ENCODE peak calls at places on chromosomes 1 and 21, in four cellular contexts. One of them, this sample, is unnamed.
A peak's percentile ranks its signal among the peaks of the same experiment; 100 is the strongest.

GRCh38 chr1:212700597-212700891 is 904 bp upstream of the BATF3 start:
- DNase-seq in tibial artery: no peak
- DNase-seq in neural progenitor cell: no peak
- DNase-seq in progenitor cell of endocrine pancreas: no peak
- DNase-seq in this sample: no peak

GRCh38 chr1:203291201-203292096 is 13.9 kb upstream of the BTG2 start:
- DNase-seq in neural progenitor cell: no peak
- DNase-seq in progenitor cell of endocrine pancreas: no peak
- DNase-seq in tibial artery: peak; percentile 42
- DNase-seq in this sample: peak; percentile 66

GRCh38 chr1:43648448-43648847 is 1.5 kb upstream of the KDM4A start:
- DNase-seq in progenitor cell of endocrine pancreas: no peak
- DNase-seq in neural progenitor cell: no peak
- DNase-seq in tibial artery: no peak
- DNase-seq in this sample: no peak

GRCh38 chr1:17725811-17726582 is 29.1 kb upstream of the ACTL8 start:
- DNase-seq in tibial artery: no peak
- DNase-seq in neural progenitor cell: no peak
- DNase-seq in progenitor cell of endocrine pancreas: no peak
- DNase-seq in this sample: no peak

GRCh38 chr1:36384542-36385409 is 948 bp downstream of the STK40 start:
- DNase-seq in progenitor cell of endocrine pancreas: peak; percentile 55
- DNase-seq in neural progenitor cell: peak; percentile 69
- DNase-seq in tibial artery: peak; percentile 53
- DNase-seq in this sample: peak; percentile 84

GRCh38 chr1:117573386-117574040 is 32.3 kb upstream of the TENT5C start:
- DNase-seq in progenitor cell of endocrine pancreas: no peak
- DNase-seq in neural progenitor cell: no peak
- DNase-seq in tibial artery: no peak
- DNase-seq in this sample: peak; percentile 35

GRCh38 chr1:98340511-98340910 is 321.0 kb upstream of the SNX7 start:
- DNase-seq in tibial artery: no peak
- DNase-seq in progenitor cell of endocrine pancreas: no peak
- DNase-seq in neural progenitor cell: no peak
- DNase-seq in this sample: no peak

GRCh38 chr1:212213754-212214153 is 71.5 kb upstream of the PPP2R5A start:
- DNase-seq in progenitor cell of endocrine pancreas: no peak
- DNase-seq in tibial artery: no peak
- DNase-seq in neural progenitor cell: no peak
- DNase-seq in this sample: no peak

GRCh38 chr1:119816407-119816806 is 5.1 kb upstream of the REG4 start:
- DNase-seq in progenitor cell of endocrine pancreas: no peak
- DNase-seq in tibial artery: no peak
- DNase-seq in neural progenitor cell: no peak
- DNase-seq in this sample: no peak

GRCh38 chr1:154652893-154653292 is 44.9 kb upstream of the ADAR start:
- DNase-seq in progenitor cell of endocrine pancreas: no peak
- DNase-seq in neural progenitor cell: no peak
- DNase-seq in tibial artery: no peak
- DNase-seq in this sample: no peak

GRCh38 chr1:57424231-57425027 is 569 bp upstream of the DAB1 start:
- DNase-seq in neural progenitor cell: peak; percentile 81
- DNase-seq in tibial artery: no peak
- DNase-seq in progenitor cell of endocrine pancreas: peak; percentile 57
- DNase-seq in this sample: peak; percentile 63

GRCh38 chr21:25457411-25457810 is 149.9 kb downstream of the MRPL39 start:
- DNase-seq in neural progenitor cell: no peak
- DNase-seq in progenitor cell of endocrine pancreas: no peak
- DNase-seq in tibial artery: no peak
- DNase-seq in this sample: no peak

GRCh38 chr1:71944006-71944405 is 338.3 kb downstream of the NEGR1 start:
- DNase-seq in neural progenitor cell: no peak
- DNase-seq in progenitor cell of endocrine pancreas: no peak
- DNase-seq in tibial artery: no peak
- DNase-seq in this sample: no peak

GRCh38 chr1:61378498-61379180 is 296.3 kb downstream of the NFIA start:
- DNase-seq in neural progenitor cell: no peak
- DNase-seq in progenitor cell of endocrine pancreas: no peak
- DNase-seq in tibial artery: no peak
- DNase-seq in this sample: no peak

GRCh38 chr1:82867781-82868180 is 1067.0 kb downstream of the ADGRL2 start:
- DNase-seq in neural progenitor cell: no peak
- DNase-seq in progenitor cell of endocrine pancreas: no peak
- DNase-seq in tibial artery: no peak
- DNase-seq in this sample: no peak

GRCh38 chr1:162774007-162774406 is 16.5 kb upstream of the HSD17B7 start:
- DNase-seq in tibial artery: no peak
- DNase-seq in progenitor cell of endocrine pancreas: no peak
- DNase-seq in neural progenitor cell: peak; percentile 4
- DNase-seq in this sample: no peak

GRCh38 chr1:162772571-162773154 is 17.8 kb upstream of the HSD17B7 start:
- DNase-seq in tibial artery: peak; percentile 65
- DNase-seq in neural progenitor cell: no peak
- DNase-seq in progenitor cell of endocrine pancreas: no peak
- DNase-seq in this sample: no peak
- TF ChIP-seq CTCF in tibial artery: no peak
- TF ChIP-seq CTCF in neural progenitor cell: no peak
- TF ChIP-seq CTCF in progenitor cell of endocrine pancreas: no peak
- TF ChIP-seq CTCF in this sample: no peak

DNA sequence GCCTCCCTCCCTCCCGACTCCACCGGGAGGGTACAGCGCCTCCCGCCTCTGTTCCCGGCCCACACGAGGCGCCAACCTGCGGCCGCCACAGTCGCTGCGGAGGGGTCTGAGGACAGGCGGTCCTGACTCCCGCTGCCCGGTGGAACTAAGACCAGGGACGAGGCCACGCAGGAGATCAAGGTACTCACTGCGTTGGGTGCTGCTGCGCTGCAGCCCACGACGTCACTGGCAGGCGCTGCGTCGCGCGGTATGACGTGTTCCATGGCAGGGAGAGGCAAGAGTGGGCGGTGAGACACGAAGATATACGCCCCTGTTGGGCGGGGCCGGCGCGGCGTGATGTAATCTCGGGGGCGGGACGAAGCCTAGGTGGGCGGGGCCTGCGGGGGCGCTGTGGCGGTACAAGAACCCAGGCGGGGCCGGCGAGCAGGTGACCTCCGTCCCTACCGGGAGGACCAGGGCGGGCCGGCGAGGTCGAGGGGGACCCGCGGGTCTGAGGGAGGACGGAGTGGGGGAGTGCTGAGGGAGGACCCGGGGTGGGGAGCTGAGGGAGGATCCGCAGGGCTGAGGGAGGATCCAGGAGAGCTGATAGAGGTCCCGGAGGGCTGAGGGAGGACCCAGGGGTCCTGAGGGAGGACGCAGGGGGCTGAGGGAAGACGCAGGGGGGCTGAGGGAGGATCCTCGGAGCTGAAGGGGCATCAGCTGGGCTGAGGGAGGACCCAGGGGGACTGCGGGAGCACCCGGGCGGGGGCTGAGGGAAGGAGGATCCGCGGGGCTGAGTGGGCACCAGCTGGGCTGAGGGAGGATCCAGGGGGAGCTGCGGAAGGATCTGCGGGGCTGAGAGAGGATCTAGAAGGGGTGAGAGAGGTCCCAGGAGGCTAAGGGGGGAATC is at the start of gene MRPL55:
- DNase-seq in tibial artery: peak; percentile 97
- DNase-seq in progenitor cell of endocrine pancreas: peak; percentile 99
- DNase-seq in neural progenitor cell: peak; percentile 98
- DNase-seq in this sample: peak; percentile 99
- TF ChIP-seq CTCF in tibial artery: peak; percentile 13
- TF ChIP-seq CTCF in progenitor cell of endocrine pancreas: peak; percentile 28
- TF ChIP-seq CTCF in neural progenitor cell: peak; percentile 36
- TF ChIP-seq CTCF in this sample: no peak

GRCh38 chr1:167454929-167455785 is 63.2 kb downstream of the CD247 start:
- DNase-seq in neural progenitor cell: peak; percentile 70
- DNase-seq in tibial artery: peak; percentile 65
- DNase-seq in progenitor cell of endocrine pancreas: peak; percentile 45
- DNase-seq in this sample: peak; percentile 63
- TF ChIP-seq CTCF in neural progenitor cell: no peak
- TF ChIP-seq CTCF in tibial artery: no peak
- TF ChIP-seq CTCF in progenitor cell of endocrine pancreas: no peak
- TF ChIP-seq CTCF in this sample: no peak

GRCh38 chr1:22636369-22636768 is at the start of gene C1QA:
- DNase-seq in neural progenitor cell: no peak
- DNase-seq in tibial artery: peak; percentile 82
- DNase-seq in progenitor cell of endocrine pancreas: no peak
- DNase-seq in this sample: peak; percentile 44

GRCh38 chr1:22637952-22638445 is 1.6 kb downstream of the C1QA start:
- DNase-seq in tibial artery: no peak
- DNase-seq in progenitor cell of endocrine pancreas: no peak
- DNase-seq in neural progenitor cell: no peak
- DNase-seq in this sample: no peak

GRCh38 chr1:22636927-22637326 is 499 bp downstream of the C1QA start:
- DNase-seq in tibial artery: no peak
- DNase-seq in progenitor cell of endocrine pancreas: no peak
- DNase-seq in neural progenitor cell: no peak
- DNase-seq in this sample: no peak

GRCh38 chr1:22639286-22639685 is 2.9 kb downstream of the C1QA start:
- DNase-seq in neural progenitor cell: peak; percentile 72
- DNase-seq in tibial artery: no peak
- DNase-seq in progenitor cell of endocrine pancreas: no peak
- DNase-seq in this sample: peak; percentile 32

DNA sequence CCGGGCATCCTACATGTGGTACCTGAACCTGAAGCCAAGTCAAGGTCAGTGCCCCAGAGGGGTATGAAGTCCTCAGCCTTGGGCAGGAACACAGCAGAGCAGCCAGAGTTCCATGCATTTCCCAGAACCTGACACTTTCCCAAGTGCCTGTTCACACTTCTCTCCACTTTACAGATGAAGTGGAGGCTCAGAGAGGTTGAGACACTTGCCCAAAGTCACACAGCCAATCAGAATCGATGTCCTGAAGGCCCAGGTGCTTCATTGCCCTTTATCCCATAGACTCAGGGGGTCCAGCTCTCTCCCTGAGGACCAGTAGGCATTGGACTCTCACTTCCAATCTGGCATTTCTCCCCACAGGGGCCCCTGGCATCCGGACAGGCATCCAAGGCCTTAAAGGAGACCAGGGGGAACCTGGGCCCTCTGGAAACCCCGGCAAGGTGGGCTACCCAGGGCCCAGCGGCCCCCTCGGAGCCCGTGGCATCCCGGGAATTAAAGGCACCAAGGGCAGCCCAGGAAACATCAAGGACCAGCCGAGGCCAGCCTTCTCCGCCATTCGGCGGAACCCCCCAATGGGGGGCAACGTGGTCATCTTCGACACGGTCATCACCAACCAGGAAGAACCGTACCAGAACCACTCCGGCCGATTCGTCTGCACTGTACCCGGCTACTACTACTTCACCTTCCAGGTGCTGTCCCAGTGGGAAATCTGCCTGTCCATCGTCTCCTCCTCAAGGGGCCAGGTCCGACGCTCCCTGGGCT is 2.2 kb downstream of the C1QA start:
- DNase-seq in progenitor cell of endocrine pancreas: no peak
- DNase-seq in neural progenitor cell: no peak
- DNase-seq in tibial artery: no peak
- DNase-seq in this sample: no peak
- TF ChIP-seq CTCF in progenitor cell of endocrine pancreas: no peak
- TF ChIP-seq CTCF in neural progenitor cell: no peak
- TF ChIP-seq CTCF in tibial artery: no peak
- TF ChIP-seq CTCF in this sample: no peak

DNA sequence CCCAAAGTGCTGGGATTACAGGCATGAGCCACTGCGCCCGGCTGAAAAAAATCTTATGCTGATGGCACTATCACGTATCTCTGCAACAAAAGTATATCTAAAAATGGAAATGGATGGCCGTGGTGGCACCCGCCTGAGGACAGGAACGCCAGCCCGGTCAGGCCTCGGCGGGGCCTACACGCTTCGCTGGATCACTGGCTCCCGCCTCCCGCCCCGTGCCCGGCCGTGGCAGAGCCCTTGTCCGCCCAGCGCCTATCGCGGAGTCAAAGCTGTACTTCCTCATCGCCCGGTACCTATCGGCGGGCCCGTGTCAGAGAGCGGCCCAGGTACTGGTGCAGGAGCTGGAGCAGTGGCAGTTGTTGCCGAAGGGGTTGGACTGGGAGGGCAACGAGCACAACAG is 28.8 kb upstream of the PDPN start:
- DNase-seq in progenitor cell of endocrine pancreas: no peak
- DNase-seq in tibial artery: no peak
- DNase-seq in neural progenitor cell: no peak
- DNase-seq in this sample: no peak
- TF ChIP-seq CTCF in progenitor cell of endocrine pancreas: no peak
- TF ChIP-seq CTCF in tibial artery: no peak
- TF ChIP-seq CTCF in neural progenitor cell: no peak
- TF ChIP-seq CTCF in this sample: no peak

DNA sequence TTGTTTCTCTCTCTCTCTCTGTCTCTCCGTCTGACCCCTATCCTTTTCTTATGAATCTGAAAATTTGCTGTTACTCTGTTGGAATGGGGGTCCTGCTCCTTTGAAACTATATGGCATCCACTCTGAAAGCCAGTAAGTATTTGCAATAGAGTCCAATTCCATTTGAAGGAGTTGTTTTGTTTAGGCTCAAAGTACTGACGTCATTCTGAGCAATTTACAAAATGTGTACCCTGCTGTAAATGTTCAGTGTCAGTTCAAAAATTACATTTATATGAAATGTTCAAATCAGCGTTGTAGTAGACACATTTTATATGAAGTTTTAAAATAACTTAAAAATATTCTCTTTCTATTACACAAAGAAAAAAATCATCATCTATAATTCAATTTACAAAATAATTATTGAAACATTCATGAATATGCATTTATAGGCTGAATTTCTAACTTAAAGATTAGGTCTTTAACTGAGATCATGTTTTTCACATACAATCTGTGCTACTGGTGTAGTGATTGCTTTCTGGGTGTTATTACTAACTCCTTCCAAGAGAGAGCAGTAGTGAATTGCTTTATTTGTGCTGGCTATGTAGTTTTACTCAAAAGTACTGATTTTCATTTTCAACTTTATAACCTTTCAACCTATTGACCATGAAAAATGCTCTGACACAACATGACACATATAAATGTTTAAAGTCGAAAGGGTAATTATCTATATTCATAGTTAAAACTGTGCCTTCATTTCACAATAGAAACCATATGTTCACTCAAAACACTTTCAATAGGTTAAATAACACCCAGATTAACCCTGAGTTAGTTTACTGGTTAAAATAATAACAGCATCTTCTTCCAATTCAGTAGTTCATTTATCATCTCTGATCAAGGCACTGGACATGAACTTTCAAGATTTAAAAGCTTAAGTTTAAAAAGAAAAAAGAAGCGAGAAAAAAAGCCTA is 253.1 kb upstream of the ADGRL4 start:
- DNase-seq in tibial artery: no peak
- DNase-seq in neural progenitor cell: peak; percentile 27
- DNase-seq in progenitor cell of endocrine pancreas: no peak
- DNase-seq in this sample: no peak
- TF ChIP-seq CTCF in tibial artery: peak; percentile 46
- TF ChIP-seq CTCF in neural progenitor cell: peak; percentile 71
- TF ChIP-seq CTCF in progenitor cell of endocrine pancreas: peak; percentile 73
- TF ChIP-seq CTCF in this sample: no peak

GRCh38 chr1:6105763-6106162 is 60.1 kb downstream of the KCNAB2 start:
- DNase-seq in neural progenitor cell: no peak
- DNase-seq in progenitor cell of endocrine pancreas: no peak
- DNase-seq in tibial artery: no peak
- DNase-seq in this sample: no peak
- TF ChIP-seq CTCF in neural progenitor cell: no peak
- TF ChIP-seq CTCF in progenitor cell of endocrine pancreas: no peak
- TF ChIP-seq CTCF in tibial artery: no peak
- TF ChIP-seq CTCF in this sample: no peak